ENCODE peak calls at places on chromosome 9, in seven cellular contexts. U, X, A, Z, E, S and W are unnamed samples.

GRCh38 chr9:114271556-114272510 is 51.1 kb upstream of the ORM1 start:
- DNase-seq in U (peak), X (peak), A (peak), Z (peak), E (peak), S (peak), W (no peak)

GRCh38 chr9:117121331-117121730 is 293.5 kb downstream of the ASTN2 start:
- DNase-seq in U (no peak), X (no peak), A (no peak), Z (no peak), E (no peak), S (no peak), W (no peak)

GRCh38 chr9:93254806-93255519 is 71.0 kb downstream of the WNK2 start:
- DNase-seq in U (no peak), X (no peak), A (no peak), Z (peak), E (peak), S (peak), W (no peak)

GRCh38 chr9:69444021-69444420 is 119.0 kb downstream of the ENTREP1 start:
- DNase-seq in U (no peak), X (no peak), A (no peak), Z (no peak), E (no peak), S (no peak), W (no peak)

GRCh38 chr9:135400496-135400895 is 79.1 kb upstream of the PPP1R26 start:
- DNase-seq in U (no peak), X (no peak), A (no peak), Z (no peak), E (no peak), S (no peak), W (no peak)

GRCh38 chr9:109811876-109812275 is 31.9 kb downstream of the PALM2AKAP2 start:
- DNase-seq in U (no peak), X (no peak), A (peak), Z (no peak), E (no peak), S (no peak), W (no peak)

GRCh38 chr9:69376651-69377050 is 51.6 kb downstream of the ENTREP1 start:
- DNase-seq in U (peak), X (peak), A (no peak), Z (no peak), E (no peak), S (no peak), W (no peak)

GRCh38 chr9:110835859-110836271 is 167.3 kb downstream of the MUSK start:
- DNase-seq in U (no peak), X (no peak), A (no peak), Z (no peak), E (no peak), S (no peak), W (no peak)

GRCh38 chr9:78031826-78032598 is 401 bp upstream of the GNAQ start:
- DNase-seq in U (peak), X (peak), A (peak), Z (peak), E (peak), S (peak), W (peak)
- TF ChIP-seq POLR2A in U (peak), X (peak), A (peak), Z (no peak), E (peak), S (peak), W (peak)

GRCh38 chr9:98180996-98181395 is 11.4 kb downstream of the CORO2A start:
- DNase-seq in U (no peak), X (no peak), A (no peak), Z (peak), E (no peak), S (no peak), W (no peak)

GRCh38 chr9:98181746-98182068 is 10.7 kb downstream of the CORO2A start:
- DNase-seq in U (no peak), X (no peak), A (no peak), Z (no peak), E (no peak), S (no peak), W (no peak)

GRCh38 chr9:98184326-98184725 is 8.1 kb downstream of the CORO2A start:
- DNase-seq in U (no peak), X (no peak), A (peak), Z (no peak), E (no peak), S (no peak), W (no peak)

GRCh38 chr9:98182069-98182820 is 10.2 kb downstream of the CORO2A start:
- DNase-seq in U (no peak), X (no peak), A (no peak), Z (no peak), E (no peak), S (no peak), W (no peak)

GRCh38 chr9:98182889-98183599 is 9.4 kb downstream of the CORO2A start:
- DNase-seq in U (no peak), X (no peak), A (peak), Z (peak), E (no peak), S (peak), W (peak)
- H3K27ac ChIP-seq in U (no peak), X (no peak), A (no peak), Z (no peak), E (no peak), S (no peak), W (no peak)

GRCh38 chr9:70614786-70615565 is 200.5 kb upstream of the KLF9 start:
- DNase-seq in U (peak), X (no peak), A (no peak), Z (no peak), E (no peak), S (no peak), W (no peak)
- TF ChIP-seq POLR2A in U (no peak), X (no peak), A (no peak), Z (no peak), E (no peak), S (no peak), W (no peak)

DNA sequence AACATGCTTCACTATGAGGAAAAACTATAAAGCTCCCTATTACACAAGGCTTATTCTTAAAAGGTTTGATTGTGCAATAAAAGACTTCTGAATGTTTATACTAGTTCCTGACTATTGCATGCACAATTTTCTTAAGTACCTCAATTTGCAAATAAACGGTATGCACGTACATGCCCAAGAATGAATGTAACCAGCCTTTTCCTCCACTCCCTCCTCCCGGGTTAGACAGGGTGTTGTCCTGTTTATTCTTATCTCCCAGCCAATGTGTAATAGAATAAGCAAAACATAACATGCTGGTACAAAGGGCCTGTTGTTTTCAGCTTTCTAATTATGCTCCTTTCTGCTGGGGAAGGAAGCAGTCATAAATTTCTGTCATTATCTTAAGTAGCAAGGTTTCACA is 79.1 kb downstream of the AOPEP start:
- DNase-seq in U (no peak), X (peak), A (no peak), Z (no peak), E (no peak), S (peak), W (no peak)
- H3K27ac ChIP-seq in U (no peak), X (peak), A (no peak), Z (peak), E (peak), S (peak), W (peak)

DNA sequence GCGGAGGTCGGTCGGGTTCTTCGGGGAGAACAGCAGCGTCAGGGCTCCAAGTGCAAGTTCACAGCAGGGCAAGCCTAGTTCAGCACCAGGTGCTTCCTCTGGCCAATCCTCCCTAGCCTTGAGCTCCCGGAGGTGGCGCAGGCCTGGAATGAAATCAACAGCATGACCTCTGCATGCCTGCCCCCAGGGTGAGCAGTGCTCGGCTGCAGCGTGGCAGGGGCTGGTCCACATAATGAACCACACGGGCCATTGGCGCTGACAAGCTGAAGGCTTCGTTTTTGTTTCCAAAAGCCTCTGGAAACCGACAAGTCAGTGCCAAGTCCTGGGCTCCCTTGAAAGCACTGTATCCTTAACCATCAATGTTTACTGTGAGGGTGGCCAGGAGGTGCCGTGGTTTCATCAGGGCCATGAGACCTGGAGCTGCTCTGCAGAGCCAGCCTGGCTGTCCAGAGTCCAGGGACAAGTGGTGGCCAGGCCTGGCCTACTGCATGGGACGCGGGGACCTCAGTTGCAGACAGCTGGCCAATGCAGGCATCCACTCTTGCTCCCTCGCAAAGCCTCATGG is 2.1 kb upstream of the INPP5E start:
- DNase-seq in U (no peak), X (no peak), A (peak), Z (peak), E (no peak), S (no peak), W (no peak)
- TF ChIP-seq POLR2A in U (no peak), X (no peak), A (peak), Z (no peak), E (no peak), S (no peak), W (no peak)

DNA sequence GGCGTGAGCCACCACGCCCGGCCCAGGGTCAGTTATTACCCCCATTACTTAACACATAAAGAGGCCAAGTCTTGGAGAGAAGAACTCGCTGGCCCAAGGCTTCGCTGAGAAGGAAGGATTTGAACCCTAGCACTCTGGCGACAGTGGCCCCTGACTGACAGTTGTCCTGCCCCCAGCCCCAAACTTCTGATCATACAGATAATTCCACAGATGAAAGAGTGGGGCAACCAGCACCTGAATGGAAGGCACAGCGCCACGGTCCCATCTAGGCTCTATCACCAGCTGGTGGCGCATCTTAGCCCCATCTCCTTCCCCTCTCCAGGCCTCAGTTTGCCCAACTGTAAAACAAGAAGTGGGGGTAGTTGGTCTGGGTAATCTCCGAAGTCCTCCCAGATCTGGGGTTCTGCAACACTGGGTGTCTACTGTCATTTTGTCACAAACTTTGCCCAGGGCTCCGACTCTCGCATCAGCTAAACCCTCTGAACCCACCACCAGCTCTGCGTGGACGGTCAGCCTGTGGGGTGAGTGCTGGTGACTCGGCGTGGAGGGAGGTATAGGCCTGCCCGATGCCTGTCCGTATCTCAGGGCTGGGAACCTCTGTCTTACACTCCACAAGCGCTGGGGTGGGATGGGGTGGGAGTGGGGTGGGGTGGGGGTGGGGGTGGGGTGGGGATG is 209.3 kb downstream of the C9orf50 start:
- DNase-seq in U (peak), X (no peak), A (peak), Z (peak), E (no peak), S (no peak), W (no peak)
- H3K27ac ChIP-seq in U (no peak), X (peak), A (no peak), Z (no peak), E (peak), S (peak), W (no peak)

DNA sequence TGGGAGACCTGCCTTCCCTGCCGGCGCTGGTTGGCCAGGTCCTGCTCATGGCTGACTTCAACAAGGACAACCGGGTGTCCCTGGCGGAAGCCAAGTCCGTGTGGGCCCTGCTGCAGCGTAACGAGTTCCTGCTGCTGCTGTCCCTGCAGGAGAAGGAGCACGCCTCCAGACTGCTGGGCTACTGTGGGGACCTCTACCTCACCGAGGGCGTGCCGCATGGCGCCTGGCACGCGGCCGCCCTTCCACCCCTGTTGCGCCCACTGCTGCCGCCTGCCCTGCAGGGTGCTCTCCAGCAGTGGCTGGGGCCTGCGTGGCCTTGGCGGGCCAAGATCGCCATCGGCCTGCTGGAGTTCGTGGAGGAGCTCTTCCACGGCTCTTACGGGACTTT is 10.6 kb downstream of the DIPK1B start:
- DNase-seq in U (no peak), X (peak), A (no peak), Z (peak), E (no peak), S (no peak), W (no peak)
- TF ChIP-seq POLR2A in U (no peak), X (peak), A (no peak), Z (no peak), E (no peak), S (no peak), W (no peak)

GRCh38 chr9:18275313-18275990 is 198.5 kb upstream of the ADAMTSL1 start:
- DNase-seq in U (no peak), X (no peak), A (no peak), Z (no peak), E (no peak), S (no peak), W (no peak)

GRCh38 chr9:18269561-18269960 is 204.4 kb upstream of the ADAMTSL1 start:
- DNase-seq in U (no peak), X (no peak), A (no peak), Z (no peak), E (no peak), S (no peak), W (no peak)

GRCh38 chr9:18274693-18275092 is 199.3 kb upstream of the ADAMTSL1 start:
- DNase-seq in U (no peak), X (no peak), A (no peak), Z (no peak), E (no peak), S (no peak), W (no peak)
- H3K27ac ChIP-seq in U (no peak), X (no peak), A (no peak), Z (no peak), E (no peak), S (no peak), W (no peak)

DNA sequence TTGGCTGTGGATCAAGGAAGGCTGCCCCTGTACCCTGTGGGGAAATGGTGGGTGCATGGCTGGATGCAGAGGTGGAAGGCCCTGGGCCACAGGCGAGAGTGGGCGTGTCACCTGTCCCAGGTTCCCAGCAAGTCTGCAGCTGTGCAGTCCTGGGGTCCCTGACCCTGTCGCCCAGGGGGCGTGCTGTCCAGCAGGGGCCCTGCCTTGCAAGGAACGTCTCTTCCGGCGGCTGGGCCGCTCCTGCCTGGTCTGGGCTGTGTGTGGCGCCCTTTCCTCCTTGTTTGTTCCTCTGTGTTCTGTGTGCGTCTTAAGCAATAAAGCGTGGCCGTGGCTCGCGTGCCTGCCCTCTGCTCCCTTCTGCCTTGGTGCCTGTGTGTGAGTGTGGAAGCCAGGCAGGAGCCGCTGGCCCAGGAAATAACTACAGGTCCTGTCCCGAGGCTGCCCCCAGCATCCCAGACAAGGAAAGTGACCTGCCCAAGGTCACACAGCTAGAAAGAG is 8.4 kb downstream of the SLC2A6 start:
- DNase-seq in U (no peak), X (no peak), A (no peak), Z (no peak), E (no peak), S (no peak), W (no peak)
- TF ChIP-seq POLR2A in U (no peak), X (no peak), A (no peak), Z (no peak), E (no peak), S (no peak), W (no peak)